ENCODE peak calls at places on chromosomes 13 and 19, in nine cellular contexts. L is H1, W is breast epithelium, Q is spleen, A is SK-N-SH, D is transverse colon, S is GM23338, N is K562, X is HCT116. B is an unnamed sample.

GRCh38 chr13:31739226-31739625 is at the start of gene RXFP2:
- DNase-seq in L (no peak), W (no peak), Q (no peak), A (no peak), D (no peak), S (no peak), N (no peak), X (no peak), B (no peak)

GRCh38 chr19:40614595-40615411 is 13.6 kb downstream of the LTBP4 start:
- DNase-seq in L (peak), W (peak), Q (peak), A (peak), D (peak), S (peak), N (peak), X (peak), B (peak)

GRCh38 chr13:71880753-71881541 is 13.9 kb upstream of the DACH1 start:
- DNase-seq in L (no peak), W (no peak), Q (no peak), A (no peak), D (no peak), S (peak), N (no peak), X (no peak), B (no peak)

GRCh38 chr13:32309812-32310706 is 5.1 kb downstream of the ZAR1L start:
- DNase-seq in L (peak), W (no peak), Q (no peak), A (peak), D (peak), S (peak), N (peak), X (peak), B (no peak)

GRCh38 chr19:18086590-18087138 is at the start of gene IL12RB1:
- DNase-seq in L (no peak), W (no peak), Q (peak), A (no peak), D (peak), S (no peak), N (no peak), X (no peak), B (no peak)

GRCh38 chr19:45812297-45812696 is 2.8 kb downstream of the RSPH6A start:
- DNase-seq in L (no peak), W (no peak), Q (no peak), A (no peak), D (no peak), S (no peak), N (no peak), X (no peak), B (no peak)

GRCh38 chr13:32657309-32657708 is 71.1 kb downstream of the PDS5B start:
- DNase-seq in L (no peak), W (no peak), Q (no peak), A (no peak), D (no peak), S (no peak), N (no peak), X (no peak), B (no peak)

GRCh38 chr13:110411316-110412105 is 104.4 kb downstream of the COL4A2 start:
- DNase-seq in L (no peak), W (no peak), Q (no peak), A (no peak), D (no peak), S (no peak), N (no peak), X (no peak), B (no peak)

GRCh38 chr19:21430674-21431073 is 33.7 kb downstream of the ZNF493 start:
- DNase-seq in L (no peak), W (no peak), Q (no peak), A (no peak), D (no peak), S (no peak), N (no peak), X (no peak), B (no peak)

GRCh38 chr13:94661396-94661795 is 50.9 kb downstream of the SOX21 start:
- DNase-seq in L (no peak), W (no peak), Q (no peak), A (no peak), D (no peak), S (no peak), N (no peak), X (no peak), B (no peak)

GRCh38 chr13:44049546-44049945 is 169.8 kb downstream of the LACC1 start:
- DNase-seq in L (no peak), W (no peak), Q (no peak), A (no peak), D (no peak), S (no peak), N (no peak), X (no peak), B (no peak)

GRCh38 chr13:106382569-106382968 is 152.9 kb downstream of the EFNB2 start:
- DNase-seq in L (no peak), W (no peak), Q (no peak), A (no peak), D (no peak), S (no peak), N (no peak), X (no peak), B (no peak)

GRCh38 chr19:30214651-30215051 is 157.5 kb upstream of the ZNF536 start:
- DNase-seq in L (peak), W (no peak), Q (no peak), A (no peak), D (no peak), S (no peak), N (no peak), X (no peak), B (no peak)

GRCh38 chr13:101875717-101876393 is 423.4 kb downstream of the ITGBL1 start:
- DNase-seq in L (no peak), W (no peak), Q (no peak), A (no peak), D (no peak), S (no peak), N (no peak), X (no peak), B (no peak)

GRCh38 chr13:57633141-57633949 is 1.8 kb downstream of the PCDH17 start:
- DNase-seq in L (peak), W (no peak), Q (peak), A (peak), D (peak), S (peak), N (no peak), X (no peak), B (no peak)

GRCh38 chr13:31377946-31378345 is 178.2 kb downstream of the B3GLCT start:
- DNase-seq in L (no peak), W (no peak), Q (no peak), A (no peak), D (no peak), S (no peak), N (no peak), X (no peak), B (no peak)

GRCh38 chr19:46718934-46719551 is 2.1 kb upstream of the PRKD2 start:
- DNase-seq in L (no peak), W (no peak), Q (peak), A (no peak), D (no peak), S (no peak), N (no peak), X (no peak), B (no peak)

GRCh38 chr13:92354583-92354982 is 872.0 kb upstream of the GPC6 start:
- DNase-seq in L (no peak), W (no peak), Q (no peak), A (no peak), D (no peak), S (no peak), N (no peak), X (no peak), B (no peak)

GRCh38 chr19:23542562-23542961 is 144.4 kb downstream of the ZNF675 start:
- DNase-seq in L (no peak), W (no peak), Q (no peak), A (no peak), D (no peak), S (no peak), N (no peak), X (no peak), B (no peak)

GRCh38 chr19:15696654-15697194 is 23.8 kb downstream of the CYP4F12 start:
- DNase-seq in L (no peak), W (no peak), Q (no peak), A (no peak), D (no peak), S (no peak), N (no peak), X (no peak), B (no peak)

GRCh38 chr19:36449059-36449670 is 30.7 kb upstream of the ZFP82 start:
- DNase-seq in L (no peak), W (no peak), Q (no peak), A (no peak), D (no peak), S (peak), N (no peak), X (no peak), B (no peak)

GRCh38 chr19:2618611-2619010 is 83.9 kb downstream of the GNG7 start:
- DNase-seq in L (no peak), W (peak), Q (peak), A (no peak), D (peak), S (no peak), N (no peak), X (peak), B (no peak)

GRCh38 chr13:31264146-31264545 is 64.4 kb downstream of the B3GLCT start:
- DNase-seq in L (no peak), W (no peak), Q (no peak), A (no peak), D (no peak), S (no peak), N (no peak), X (no peak), B (no peak)

GRCh38 chr13:31998131-31998530 is 33.4 kb upstream of the FRY start:
- DNase-seq in L (no peak), W (no peak), Q (no peak), A (no peak), D (no peak), S (peak), N (no peak), X (no peak), B (no peak)

GRCh38 chr13:27789495-27790303 is 2.6 kb upstream of the GSX1 start:
- DNase-seq in L (peak), W (no peak), Q (no peak), A (no peak), D (no peak), S (peak), N (no peak), X (no peak), B (no peak)

GRCh38 chr13:36815069-36815468 is 4.0 kb upstream of the RFXAP start:
- DNase-seq in L (no peak), W (no peak), Q (no peak), A (peak), D (no peak), S (peak), N (no peak), X (peak), B (no peak)

GRCh38 chr13:29886446-29886845 is 36.0 kb upstream of the UBL3 start:
- DNase-seq in L (no peak), W (no peak), Q (no peak), A (no peak), D (no peak), S (no peak), N (no peak), X (no peak), B (no peak)

GRCh38 chr13:107838592-107839161 is 376.7 kb downstream of the LIG4 start:
- DNase-seq in L (no peak), W (no peak), Q (no peak), A (no peak), D (no peak), S (peak), N (no peak), X (no peak), B (no peak)

GRCh38 chr19:4638330-4638729 is 986 bp upstream of the TNFAIP8L1 start:
- DNase-seq in L (no peak), W (no peak), Q (peak), A (no peak), D (no peak), S (no peak), N (peak), X (no peak), B (no peak)

GRCh38 chr19:4640247-4641000 is 1.1 kb downstream of the TNFAIP8L1 start:
- DNase-seq in L (no peak), W (no peak), Q (peak), A (no peak), D (peak), S (peak), N (no peak), X (no peak), B (no peak)

GRCh38 chr19:4641132-4641531 is 1.8 kb downstream of the TNFAIP8L1 start:
- DNase-seq in L (no peak), W (no peak), Q (no peak), A (no peak), D (no peak), S (no peak), N (no peak), X (no peak), B (no peak)

GRCh38 chr19:4638828-4639530 is at the start of gene TNFAIP8L1:
- DNase-seq in L (peak), W (peak), Q (peak), A (peak), D (peak), S (peak), N (peak), X (peak), B (peak)

DNA sequence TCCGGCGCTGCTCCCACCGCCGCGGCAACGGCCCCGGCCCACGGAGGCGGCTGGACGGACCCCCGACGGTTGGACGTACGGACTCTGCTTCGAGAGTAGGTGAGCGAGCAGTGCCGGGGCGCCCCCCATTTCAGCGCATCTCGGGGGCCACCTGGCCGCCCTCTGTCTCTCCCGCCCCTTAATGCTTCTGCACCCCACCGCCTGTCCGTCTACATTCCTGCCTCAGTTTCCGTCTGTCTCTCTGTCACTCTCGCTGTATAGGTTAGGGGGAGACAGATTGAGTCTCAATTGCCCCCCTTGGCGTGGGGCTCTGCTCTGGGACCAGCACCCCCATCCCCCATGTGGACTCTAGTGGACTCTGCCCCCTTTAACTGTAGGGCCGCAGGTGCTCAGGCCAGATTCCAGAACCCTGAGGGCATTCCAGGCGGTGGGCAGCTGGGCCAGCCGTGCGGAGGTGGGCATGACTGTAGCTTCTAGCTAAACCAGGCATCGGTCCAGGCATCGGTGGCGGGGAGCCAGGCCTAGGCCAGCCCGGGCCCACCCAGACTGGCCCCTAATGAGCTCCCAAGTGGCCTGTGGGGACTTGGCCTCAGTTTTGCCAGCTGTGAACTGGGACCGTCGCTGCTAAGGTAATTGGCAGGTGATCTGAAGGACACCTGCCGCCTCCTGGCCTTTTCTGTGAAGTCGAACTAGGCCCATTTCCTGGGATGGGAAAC is 373 bp downstream of the TNFAIP8L1 start:
- DNase-seq in L (no peak), W (no peak), Q (peak), A (peak), D (peak), S (no peak), N (peak), X (no peak), B (no peak)
- TF ChIP-seq POLR2AphosphoS5 in L (no peak), W (no peak), Q (peak), A (no peak), D (peak), S (peak), N (no peak), X (no peak), B (no peak)

GRCh38 chr19:6221878-6222746 is 57.7 kb downstream of the MLLT1 start:
- DNase-seq in L (no peak), W (no peak), Q (peak), A (no peak), D (no peak), S (no peak), N (no peak), X (no peak), B (no peak)
- H3K27ac ChIP-seq in L (no peak), W (no peak), Q (no peak), A (no peak), D (no peak), S (no peak), N (no peak), X (no peak), B (no peak)

DNA sequence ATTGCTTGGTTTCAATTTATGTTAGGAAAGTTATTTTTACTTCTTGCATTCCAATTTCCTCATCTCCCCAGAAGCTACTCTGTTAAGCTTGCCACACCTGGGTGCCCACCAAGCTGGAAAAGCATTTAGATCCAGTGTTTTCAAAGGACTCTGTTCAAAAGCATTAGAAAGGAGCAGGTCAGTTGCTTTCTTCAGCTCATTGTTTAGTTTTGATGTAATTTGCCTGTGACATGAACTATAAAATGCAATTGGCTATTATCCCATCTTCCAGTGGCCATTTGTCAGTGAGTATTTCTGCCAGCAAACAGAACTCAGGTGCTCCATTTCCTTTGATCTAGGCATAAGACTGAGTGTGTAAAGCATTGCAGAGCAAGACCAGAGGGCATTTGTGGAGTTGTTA is 46.7 kb upstream of the RNF113B start:
- DNase-seq in L (no peak), W (no peak), Q (no peak), A (no peak), D (no peak), S (no peak), N (no peak), X (no peak), B (no peak)
- TF ChIP-seq POLR2AphosphoS5 in L (no peak), W (no peak), Q (no peak), A (no peak), D (no peak), S (no peak), N (no peak), X (no peak), B (no peak)

GRCh38 chr13:40943073-40943472 is 76.0 kb downstream of the ELF1 start:
- DNase-seq in L (no peak), W (no peak), Q (no peak), A (no peak), D (no peak), S (no peak), N (no peak), X (no peak), B (no peak)
- H3K27ac ChIP-seq in L (no peak), W (no peak), Q (no peak), A (no peak), D (no peak), S (no peak), N (no peak), X (no peak), B (no peak)

GRCh38 chr19:13053761-13054604 is 48.7 kb downstream of the LYL1 start:
- DNase-seq in L (no peak), W (peak), Q (no peak), A (peak), D (peak), S (peak), N (no peak), X (peak), B (no peak)

GRCh38 chr19:13056052-13056660 is 46.5 kb downstream of the LYL1 start:
- DNase-seq in L (peak), W (peak), Q (no peak), A (peak), D (peak), S (peak), N (no peak), X (peak), B (no peak)

GRCh38 chr19:13055213-13056051 is 47.2 kb downstream of the LYL1 start:
- DNase-seq in L (peak), W (peak), Q (no peak), A (peak), D (peak), S (peak), N (no peak), X (no peak), B (no peak)

GRCh38 chr19:13053238-13053637 is 49.4 kb downstream of the LYL1 start:
- DNase-seq in L (no peak), W (no peak), Q (no peak), A (no peak), D (no peak), S (no peak), N (no peak), X (no peak), B (no peak)

GRCh38 chr19:13054605-13055212 is 47.9 kb downstream of the LYL1 start:
- DNase-seq in L (no peak), W (no peak), Q (no peak), A (no peak), D (no peak), S (no peak), N (no peak), X (no peak), B (no peak)
- TF ChIP-seq POLR2AphosphoS5 in L (no peak), W (no peak), Q (no peak), A (no peak), D (no peak), S (no peak), N (no peak), X (no peak), B (no peak)

DNA sequence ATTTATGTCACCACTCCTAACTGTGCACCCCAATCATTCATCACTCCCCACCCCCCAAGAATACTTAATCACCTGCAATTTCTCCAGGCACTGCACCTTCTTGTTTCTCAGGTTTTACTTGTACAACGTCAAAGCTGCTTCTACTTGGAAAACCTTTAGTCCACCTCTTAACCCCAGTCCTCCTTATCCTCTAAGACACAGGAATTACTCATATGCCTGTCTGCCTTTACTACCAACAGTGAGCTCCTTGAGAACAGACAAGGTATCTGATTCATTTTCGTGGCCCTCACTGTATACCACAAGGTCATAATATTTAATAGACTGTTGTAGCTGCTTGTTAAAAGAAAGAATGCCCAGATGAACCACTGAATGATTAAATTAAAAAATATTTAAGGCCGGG is 21.0 kb upstream of the NDFIP2 start:
- DNase-seq in L (no peak), W (no peak), Q (no peak), A (no peak), D (no peak), S (no peak), N (no peak), X (no peak), B (no peak)
- H3K27ac ChIP-seq in L (no peak), W (no peak), Q (no peak), A (no peak), D (no peak), S (no peak), N (no peak), X (no peak), B (no peak)

GRCh38 chr19:14507704-14508246 is 10.4 kb downstream of the DNAJB1 start:
- DNase-seq in L (no peak), W (no peak), Q (no peak), A (no peak), D (no peak), S (no peak), N (peak), X (no peak), B (no peak)
- TF ChIP-seq POLR2AphosphoS5 in L (no peak), W (no peak), Q (no peak), A (no peak), D (no peak), S (no peak), N (peak), X (peak), B (no peak)

DNA sequence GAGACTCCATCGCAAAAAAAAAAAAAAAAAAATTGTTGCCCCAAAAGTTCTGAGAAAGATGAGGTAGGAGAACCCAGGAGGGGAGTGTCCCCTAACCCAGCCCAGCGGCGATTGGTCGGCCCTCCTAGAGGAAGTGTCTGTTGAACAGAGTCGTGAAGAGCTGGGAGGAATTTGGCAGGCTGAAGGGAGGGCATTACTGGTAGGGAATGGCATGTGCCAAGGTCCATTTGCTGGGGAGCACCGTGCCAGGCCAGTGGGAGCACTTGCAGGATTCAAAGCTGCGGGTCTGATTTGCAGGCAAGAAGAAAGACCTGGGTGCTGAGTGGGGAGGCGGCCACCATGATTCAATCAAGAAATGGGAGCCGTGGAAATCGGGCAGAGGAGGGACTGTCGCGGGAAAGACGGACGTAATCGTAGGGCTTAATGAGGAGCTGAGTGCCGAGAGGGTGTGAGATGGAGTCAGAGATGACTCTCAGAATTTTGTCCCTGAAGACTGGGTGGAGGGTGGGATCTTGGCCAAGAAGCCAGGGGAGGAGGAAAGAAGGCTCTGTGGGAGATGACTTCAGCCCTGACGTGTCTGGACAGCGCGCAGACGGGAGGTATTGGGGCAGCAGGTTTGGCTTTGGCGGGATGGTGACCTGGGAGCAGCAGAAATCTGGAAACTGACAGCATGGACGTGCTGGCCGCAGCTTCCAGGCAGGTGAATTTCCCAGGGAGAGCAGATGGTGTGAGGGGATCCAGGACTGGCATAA is 15.4 kb downstream of the CERS4 start:
- DNase-seq in L (no peak), W (peak), Q (no peak), A (no peak), D (no peak), S (no peak), N (no peak), X (no peak), B (no peak)
- H3K27ac ChIP-seq in L (no peak), W (no peak), Q (no peak), A (no peak), D (no peak), S (no peak), N (no peak), X (no peak), B (no peak)